ENCODE peak calls at places on chromosomes 16 and 17, in six cellular contexts. B is posterior vena cava; A is A172; M is Daoy; E is NT2/D1; P is activated effector memory CD4-positive, alpha-beta T cell treated with Interleukin-2 at 50 U/mL for 16 hours. K is an unnamed sample.

GRCh38 chr17:73196500-73196899 is 3.6 kb downstream of the COG1 start:
- DNase-seq in B (no peak), A (no peak), M (no peak), E (no peak), P (no peak), K (no peak)

GRCh38 chr17:15262291-15263205 is 2.6 kb downstream of the PMP22 start:
- DNase-seq in B (peak; percentile 98), A (peak; percentile 87), M (peak; percentile 94), E (peak; percentile 40), P (no peak), K (no peak)

GRCh38 chr17:67050066-67050465 is 5.7 kb downstream of the CACNG1 start:
- DNase-seq in B (no peak), A (no peak), M (no peak), E (no peak), P (no peak), K (no peak)

GRCh38 chr17:41800601-41801373 is 11.0 kb downstream of the P3H4 start:
- DNase-seq in B (no peak), A (no peak), M (peak; percentile 69), E (no peak), P (no peak), K (no peak)

GRCh38 chr17:2386400-2387085 is 14.3 kb downstream of the MNT start:
- DNase-seq in B (no peak), A (no peak), M (no peak), E (no peak), P (no peak), K (no peak)

GRCh38 chr17:34416116-34416515 is 53.1 kb upstream of the CCL1 start:
- DNase-seq in B (no peak), A (no peak), M (no peak), E (no peak), P (no peak), K (no peak)

GRCh38 chr16:53457670-53458069 is 23.4 kb downstream of the RBL2 start:
- DNase-seq in B (no peak), A (peak; percentile 19), M (no peak), E (no peak), P (peak; percentile 64), K (peak; percentile 91)

GRCh38 chr17:39508987-39509386 is 47.7 kb downstream of the CDK12 start:
- DNase-seq in B (no peak), A (no peak), M (no peak), E (no peak), P (no peak), K (no peak)

GRCh38 chr16:69611103-69611640 is 45.4 kb downstream of the NFAT5 start:
- DNase-seq in B (no peak), A (no peak), M (no peak), E (no peak), P (no peak), K (no peak)